ENCODE peak calls at places on chromosomes 16 and 17, in four cellular contexts. X, T, F and E are unnamed samples.
A peak's percentile ranks its signal among the peaks of the same experiment; 100 is the strongest.

GRCh38 chr16:8713635-8714097 is 39.2 kb downstream of the ABAT start:
- DNase-seq in F (no peak), T (no peak), X (no peak), E (no peak)

GRCh38 chr17:62692721-62693431 is 65.4 kb downstream of the MRC2 start:
- DNase-seq in F (peak; percentile 86), X (no peak), T (peak; percentile 36), E (no peak)

GRCh38 chr16:391885-392335 is 5.1 kb upstream of the NME4 start:
- DNase-seq in F (peak; percentile 89), X (peak; percentile 83), T (peak; percentile 81), E (no peak)

GRCh38 chr17:69729937-69730336 is 315.4 kb downstream of the MAP2K6 start:
- DNase-seq in F (no peak), X (peak; percentile 62), T (no peak), E (no peak)

GRCh38 chr17:59616253-59616920 is 3.3 kb upstream of the CLTC start:
- DNase-seq in F (no peak), T (no peak), X (no peak), E (no peak)

GRCh38 chr16:88548131-88548874 is 21.9 kb upstream of the ZC3H18 start:
- DNase-seq in X (no peak), T (no peak), F (no peak), E (no peak)

GRCh38 chr17:45353047-45353446 is 36.2 kb upstream of the MAP3K14 start:
- DNase-seq in X (no peak), T (no peak), F (peak; percentile 18), E (no peak)

GRCh38 chr16:19114359-19115147 is 789 bp downstream of the ITPRIPL2 start:
- DNase-seq in X (peak; percentile 68), F (peak; percentile 79), T (peak; percentile 71), E (peak; percentile 15)

GRCh38 chr16:14958970-14959369 is 15.9 kb upstream of the PDXDC1 start:
- DNase-seq in F (no peak), T (no peak), X (no peak), E (no peak)

GRCh38 chr17:50993544-50993943 is 127.1 kb downstream of the SPAG9 start:
- DNase-seq in F (no peak), T (no peak), X (no peak), E (no peak)

GRCh38 chr17:69213059-69213813 is 15.4 kb downstream of the ABCA10 start:
- DNase-seq in T (no peak), F (peak; percentile 76), X (no peak), E (no peak)

GRCh38 chr16:75027520-75028300 is 28.9 kb downstream of the ZNRF1 start:
- DNase-seq in X (peak; percentile 31), T (no peak), F (no peak), E (no peak)

GRCh38 chr17:8997994-8998628 is 23.2 kb upstream of the NTN1 start:
- DNase-seq in T (peak; percentile 26), X (peak; percentile 27), F (peak; percentile 87), E (peak; percentile 56)

GRCh38 chr16:4360538-4361021 is 9.5 kb upstream of the PAM16 start:
- DNase-seq in X (no peak), F (peak; percentile 68), T (peak; percentile 59), E (no peak)

GRCh38 chr17:81337449-81337848 is 42.3 kb upstream of the SLC38A10 start:
- DNase-seq in X (no peak), T (no peak), F (peak; percentile 57), E (no peak)

GRCh38 chr17:16419074-16419928 is 3.9 kb downstream of the TRPV2 start:
- DNase-seq in F (no peak), X (peak; percentile 94), T (peak; percentile 96), E (no peak)

GRCh38 chr16:15450624-15451023 is 16.2 kb downstream of the BMERB1 start:
- DNase-seq in T (no peak), F (no peak), X (no peak), E (no peak)

GRCh38 chr16:70161350-70161749 is 12.2 kb upstream of the CLEC18C start:
- DNase-seq in X (no peak), F (no peak), T (no peak), E (no peak)

GRCh38 chr16:15404792-15405191 is 9.2 kb downstream of the MPV17L start:
- DNase-seq in F (no peak), X (no peak), T (peak; percentile 28), E (no peak)

GRCh38 chr17:10197721-10198508 is 491 bp downstream of the GAS7 start:
- DNase-seq in T (peak; percentile 33), X (no peak), F (peak; percentile 49), E (no peak)

GRCh38 chr16:50245417-50246298 is 20.7 kb upstream of the ADCY7 start:
- DNase-seq in F (no peak), X (peak; percentile 45), T (peak; percentile 53), E (no peak)

GRCh38 chr17:39861235-39861634 is 2.9 kb downstream of the IKZF3 start:
- DNase-seq in T (no peak), X (no peak), F (no peak), E (no peak)

GRCh38 chr17:5264930-5265329 is 17.2 kb upstream of the RABEP1 start:
- DNase-seq in F (no peak), X (no peak), T (no peak), E (no peak)

GRCh38 chr17:17784599-17785264 is 52.1 kb downstream of the SREBF1 start:
- DNase-seq in T (peak; percentile 64), X (no peak), F (no peak), E (no peak)

GRCh38 chr16:22687031-22687530 is 126.9 kb upstream of the HS3ST2 start:
- DNase-seq in F (no peak), X (no peak), T (no peak), E (no peak)

GRCh38 chr16:47492428-47493357 is 31.6 kb downstream of the PHKB start:
- DNase-seq in X (peak; percentile 23), F (no peak), T (peak; percentile 73), E (no peak)

GRCh38 chr16:6081320-6081976 is 983.9 kb upstream of the EEF2KMT start:
- DNase-seq in X (no peak), F (peak; percentile 68), T (no peak), E (peak; percentile 57)

GRCh38 chr16:49463529-49463928 is 89.9 kb downstream of the C16orf78 start:
- DNase-seq in X (no peak), T (no peak), F (peak; percentile 26), E (peak; percentile 47)

GRCh38 chr16:19389246-19389645 is 28.4 kb upstream of the TMC5 start:
- DNase-seq in T (no peak), F (peak; percentile 80), X (no peak), E (peak; percentile 14)

GRCh38 chr17:37570527-37571093 is 38.6 kb downstream of the SYNRG start:
- DNase-seq in X (peak; percentile 69), T (peak; percentile 59), F (peak; percentile 87), E (peak; percentile 17)

GRCh38 chr17:63405741-63406261 is 40.3 kb downstream of the CYB561 start:
- DNase-seq in X (peak; percentile 92), T (peak; percentile 91), F (no peak), E (no peak)

GRCh38 chr16:35557731-35558130 is 2098.3 kb downstream of the TP53TG3F start:
- DNase-seq in T (no peak), X (no peak), F (no peak), E (no peak)

GRCh38 chr16:35552763-35553162 is 2093.4 kb downstream of the TP53TG3F start:
- DNase-seq in T (no peak), F (no peak), X (no peak), E (no peak)
- H3K4me2 ChIP-seq in T (no peak overlapping the region), F (no peak overlapping the region), X (no peak overlapping the region), E (no peak overlapping the region)

DNA sequence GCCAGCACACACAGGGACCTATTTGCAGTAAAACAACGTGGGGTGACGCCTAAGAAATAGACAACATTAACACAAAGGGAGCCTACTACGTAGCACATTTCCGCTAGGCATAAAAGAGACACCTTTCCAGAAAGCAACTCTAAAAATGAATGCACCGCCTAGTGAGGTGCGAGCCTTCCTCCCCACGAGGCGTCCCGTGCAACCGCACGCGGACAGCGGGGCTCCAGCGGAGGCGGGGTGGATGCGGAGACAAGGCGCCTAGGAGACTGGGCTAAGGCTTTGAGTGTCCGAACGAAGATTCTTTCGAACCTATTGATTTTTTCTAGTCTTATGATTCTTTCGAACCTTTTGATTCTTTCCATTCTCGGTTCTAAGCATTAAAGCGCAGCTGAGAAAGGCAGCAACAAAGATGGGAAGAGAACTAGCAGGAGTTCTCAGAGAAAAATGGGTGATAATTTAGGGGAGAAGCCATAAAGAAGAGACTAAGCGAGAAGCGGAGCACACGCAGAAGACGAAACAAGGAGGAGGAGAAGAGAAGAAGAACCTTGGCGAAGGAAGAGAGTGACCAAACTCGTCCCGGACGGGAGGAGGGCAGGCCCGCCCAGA is 433 bp upstream of the CPD start:
- DNase-seq in X (peak; percentile 11), F (no peak), T (no peak), E (no peak)
- H2BK15ac ChIP-seq in X (peak overlapping the region; percentile 45), F (no peak overlapping the region), T (no peak overlapping the region), E (no peak overlapping the region)

DNA sequence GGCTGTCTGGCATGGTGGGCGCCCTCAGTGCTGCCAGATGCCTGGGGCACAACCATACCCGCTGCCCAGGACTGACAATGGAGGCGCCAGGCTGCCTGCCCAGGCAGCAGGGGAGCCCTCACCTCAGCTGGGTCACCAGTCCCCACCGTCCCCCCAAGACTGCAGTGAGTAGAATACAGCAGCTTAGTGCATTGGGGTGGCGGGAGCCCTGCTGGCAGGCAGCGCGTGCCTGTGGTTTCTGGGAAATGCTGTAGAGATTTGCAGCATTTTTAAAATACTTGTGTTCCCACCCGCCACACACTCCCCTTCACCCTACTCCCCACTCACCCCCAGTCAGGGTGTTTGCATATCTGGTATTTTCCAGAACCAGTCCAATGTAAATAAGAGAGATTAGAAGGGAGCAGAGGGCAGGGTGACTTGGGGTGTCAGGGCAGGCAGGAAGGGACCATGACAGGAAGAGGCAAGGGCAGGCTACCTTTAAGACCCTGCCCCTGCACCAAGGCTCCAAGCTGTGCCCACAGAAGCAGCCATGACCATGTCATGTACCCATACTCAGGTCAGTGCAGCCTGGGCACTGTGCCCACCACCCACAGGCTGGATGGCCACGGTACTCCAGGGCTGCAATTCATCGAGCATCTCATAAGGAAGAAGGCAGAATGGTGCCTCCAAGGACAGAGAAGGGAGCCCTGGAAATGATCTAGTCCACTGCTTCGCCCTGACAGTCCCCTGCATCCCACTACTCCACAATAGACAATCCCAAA is 21.5 kb downstream of the MYO18A start:
- DNase-seq in T (peak; percentile 67), X (peak; percentile 74), F (no peak), E (no peak)
- H3K4me2 ChIP-seq in T (peak overlapping the region; percentile 66), X (peak overlapping the region; percentile 32), F (no peak overlapping the region), E (no peak overlapping the region)

GRCh38 chr17:74116087-74116717 is 87.3 kb upstream of the RPL38 start:
- DNase-seq in F (no peak), T (no peak), X (no peak), E (no peak)
- H2BK15ac ChIP-seq in F (no peak overlapping the region), T (no peak overlapping the region), X (no peak overlapping the region), E (no peak overlapping the region)

GRCh38 chr16:77387075-77387474 is 47.8 kb downstream of the ADAMTS18 start:
- DNase-seq in F (no peak), T (no peak), X (no peak), E (no peak)
- H3K4me2 ChIP-seq in F (no peak overlapping the region), T (no peak overlapping the region), X (no peak overlapping the region), E (no peak overlapping the region)

GRCh38 chr16:13109171-13109570 is 207.8 kb downstream of the SHISA9 start:
- DNase-seq in X (no peak), T (no peak), F (no peak), E (no peak)
- H2BK15ac ChIP-seq in X (no peak overlapping the region), T (no peak overlapping the region), F (no peak overlapping the region), E (no peak overlapping the region)

GRCh38 chr17:49036270-49036626 is 39.1 kb downstream of the IGF2BP1 start:
- DNase-seq in F (no peak), X (no peak), T (no peak), E (no peak)

GRCh38 chr17:49035470-49036269 is 38.5 kb downstream of the IGF2BP1 start:
- DNase-seq in F (peak; percentile 96), T (peak; percentile 51), X (peak; percentile 17), E (no peak)

GRCh38 chr17:49029841-49030240 is 32.7 kb downstream of the IGF2BP1 start:
- DNase-seq in F (no peak), T (no peak), X (no peak), E (no peak)

GRCh38 chr17:49028271-49028670 is 31.1 kb downstream of the IGF2BP1 start:
- DNase-seq in F (no peak), X (no peak), T (no peak), E (no peak)

GRCh38 chr17:49031965-49032928 is 35.1 kb downstream of the IGF2BP1 start:
- DNase-seq in X (peak; percentile 81), F (peak; percentile 81), T (peak; percentile 89), E (peak; percentile 83)
- H3K4me2 ChIP-seq in X (no peak overlapping the region), F (no peak overlapping the region), T (no peak overlapping the region), E (no peak overlapping the region)